ENCODE peak calls at places on chromosomes 3 and 15, in seven cellular contexts. B is A673, J is choroid plexus epithelial cell, S is mesothelial cell of epicardium, K is lower leg skin, L is cardiac fibroblast, T is B cell. Y is an unnamed sample.

GRCh38 chr15:74315626-74316025 is 51.8 kb downstream of the CYP11A1 start:
- DNase-seq in T (no peak), J (no peak), K (no peak), L (no peak), S (no peak), B (no peak), Y (no peak)

GRCh38 chr3:183213415-183213814 is 39.6 kb upstream of the B3GNT5 start:
- DNase-seq in T (no peak), S (no peak), J (no peak), L (no peak), B (no peak), K (no peak), Y (no peak)

GRCh38 chr3:123348-123747 is 73.2 kb upstream of the CHL1 start:
- DNase-seq in T (no peak), S (no peak), J (no peak), K (no peak), L (no peak), B (no peak), Y (no peak)

GRCh38 chr15:33242165-33242564 is 47.7 kb upstream of the FMN1 start:
- DNase-seq in J (peak), S (no peak), B (no peak), K (no peak), T (no peak), L (peak), Y (no peak)

GRCh38 chr15:87477759-87478687 is 778.5 kb downstream of the NTRK3 start:
- DNase-seq in B (peak), L (peak), S (peak), K (no peak), T (no peak), J (peak), Y (no peak)

GRCh38 chr15:99098991-99099390 is 5.9 kb upstream of the SYNM start:
- DNase-seq in B (no peak), K (peak), S (no peak), J (no peak), L (no peak), T (no peak), Y (no peak)

GRCh38 chr3:151925876-151926275 is 52.4 kb downstream of the SUCNR1 start:
- DNase-seq in S (no peak), T (no peak), L (peak), B (peak), K (no peak), J (peak), Y (no peak)

GRCh38 chr3:37996785-37997301 is 6.3 kb downstream of the VILL start:
- DNase-seq in B (peak), J (peak), L (peak), K (peak), S (peak), T (peak), Y (peak)

GRCh38 chr3:159764211-159765024 is 224.2 kb upstream of the IL12A start:
- DNase-seq in K (peak), L (peak), B (no peak), T (peak), S (no peak), J (peak), Y (no peak)

GRCh38 chr3:115806501-115806900 is 183.2 kb downstream of the GAP43 start:
- DNase-seq in T (no peak), J (peak), B (no peak), K (no peak), S (no peak), L (peak), Y (no peak)

GRCh38 chr15:71199384-71200351 is 84.4 kb downstream of the THSD4 start:
- DNase-seq in J (no peak), S (no peak), L (no peak), T (no peak), K (peak), B (no peak), Y (no peak)

GRCh38 chr3:55615039-55615693 is 128.1 kb upstream of the WNT5A start:
- DNase-seq in S (no peak), J (peak), B (no peak), T (no peak), L (no peak), K (no peak), Y (no peak)

GRCh38 chr3:53375019-53375418 is 27.7 kb upstream of the DCP1A start:
- DNase-seq in J (peak), B (peak), S (peak), K (peak), T (peak), L (peak), Y (peak)

GRCh38 chr15:64950888-64951287 is 38.8 kb downstream of the SPG21 start:
- DNase-seq in K (no peak), T (peak), B (no peak), J (no peak), L (no peak), S (peak), Y (no peak)

GRCh38 chr3:120437559-120437958 is 13.2 kb downstream of the FSTL1 start:
- DNase-seq in B (no peak), S (no peak), L (no peak), J (no peak), T (no peak), K (peak), Y (no peak)

GRCh38 chr3:186319988-186320387 is 42.0 kb downstream of the DGKG start:
- DNase-seq in L (no peak), S (no peak), J (no peak), T (no peak), B (no peak), K (no peak), Y (no peak)

GRCh38 chr3:63910873-63911272 is 1.3 kb downstream of the SCAANT1 start:
- DNase-seq in T (no peak), B (no peak), S (no peak), L (peak), K (no peak), J (no peak), Y (no peak)

GRCh38 chr3:30228302-30228631 is 378.1 kb upstream of the TGFBR2 start:
- DNase-seq in B (no peak), J (no peak), S (no peak), L (no peak), T (no peak), K (no peak), Y (no peak)

GRCh38 chr3:9026320-9027040 is 63.2 kb upstream of the RAD18 start:
- DNase-seq in S (no peak), T (no peak), K (no peak), J (no peak), B (no peak), L (no peak), Y (no peak)

GRCh38 chr3:125644036-125645025 is 49.0 kb upstream of the OSBPL11 start:
- DNase-seq in K (no peak), S (no peak), T (no peak), J (peak), B (no peak), L (peak), Y (no peak)
- TF ChIP-seq CTCF in K (no peak), S (no peak), T (no peak), J (no peak), B (no peak), L (no peak), Y (no peak)

DNA sequence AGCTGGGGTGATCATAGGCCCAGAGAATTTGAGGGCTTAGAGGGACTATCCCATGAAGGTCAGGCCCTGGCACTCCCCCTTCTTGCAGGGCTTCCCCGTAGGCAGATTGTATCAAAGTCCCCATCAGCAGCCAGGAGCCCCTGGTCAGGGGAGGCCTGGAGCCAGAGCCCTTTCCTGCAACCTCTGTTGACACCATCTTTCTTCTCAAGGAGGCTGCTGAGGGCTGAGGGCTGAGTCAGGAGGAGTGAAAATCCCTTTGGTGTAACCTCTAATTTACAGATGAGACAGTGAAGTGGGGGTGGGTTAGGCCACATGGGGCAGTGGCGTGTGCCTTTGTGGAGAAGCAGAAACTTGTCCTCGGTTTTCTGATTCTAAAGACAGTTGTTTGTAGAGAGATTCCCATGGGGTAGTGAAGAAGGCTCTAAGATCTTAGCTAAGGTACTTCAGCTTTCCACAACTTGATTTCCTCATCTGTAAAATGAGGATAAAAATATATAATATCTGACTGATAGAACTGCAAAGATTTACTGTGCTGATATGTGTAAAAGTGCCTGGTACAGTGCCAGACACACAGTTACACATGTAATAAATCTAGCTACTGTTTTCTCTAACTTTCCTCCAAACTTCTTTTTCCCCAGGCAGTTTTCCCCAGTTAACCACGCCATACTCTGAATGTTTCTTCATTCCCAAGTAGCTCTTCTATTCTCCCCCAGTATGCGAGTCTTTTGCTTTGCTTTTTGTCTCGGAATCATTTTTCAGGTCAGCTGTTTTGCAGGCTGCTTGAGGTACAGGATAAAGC is 249.4 kb upstream of the TPM1 start:
- DNase-seq in S (no peak), K (peak), T (no peak), L (no peak), B (no peak), J (no peak), Y (no peak)
- TF ChIP-seq CTCF in S (no peak), K (no peak), T (no peak), L (no peak), B (no peak), J (no peak), Y (no peak)

GRCh38 chr3:58217209-58217811 is 6.5 kb upstream of the DNASE1L3 start:
- DNase-seq in K (peak), B (peak), S (peak), L (peak), T (peak), J (peak), Y (peak)
- TF ChIP-seq CTCF in K (no peak), B (peak), S (peak), L (peak), T (peak), J (peak), Y (peak)

GRCh38 chr15:58440922-58441321 is 9.1 kb downstream of the LIPC start:
- DNase-seq in B (no peak), L (no peak), J (no peak), S (no peak), T (no peak), K (peak), Y (no peak)

GRCh38 chr15:58440181-58440910 is 8.6 kb downstream of the LIPC start:
- DNase-seq in T (no peak), J (no peak), K (peak), S (no peak), B (no peak), L (peak), Y (no peak)

GRCh38 chr15:58438111-58438510 is 6.3 kb downstream of the LIPC start:
- DNase-seq in S (peak), L (no peak), K (peak), J (no peak), T (no peak), B (no peak), Y (no peak)

GRCh38 chr15:58437531-58438105 is 5.8 kb downstream of the LIPC start:
- DNase-seq in S (no peak), J (no peak), K (peak), L (no peak), T (no peak), B (no peak), Y (no peak)

DNA sequence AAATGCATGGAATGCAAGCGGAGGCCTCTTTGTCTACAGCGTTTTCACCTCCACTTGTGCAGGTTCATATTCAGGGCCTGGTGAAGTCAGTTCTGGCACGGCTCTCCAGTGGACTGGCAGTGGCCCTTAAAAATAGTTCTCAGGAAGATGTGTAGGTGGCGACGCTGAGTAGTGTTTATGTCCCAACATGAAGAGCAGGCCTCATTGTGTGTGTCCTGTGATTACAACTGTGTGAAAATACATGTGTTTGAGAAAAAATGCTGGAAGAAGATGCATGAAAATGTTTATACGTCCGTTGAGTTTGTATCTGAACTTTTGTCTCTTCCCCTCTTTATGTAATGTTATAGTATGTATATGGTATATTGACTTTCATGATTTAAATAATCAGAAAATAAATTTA is 7.2 kb downstream of the LIPC start:
- DNase-seq in L (peak), K (peak), S (no peak), T (no peak), J (peak), B (peak), Y (no peak)
- TF ChIP-seq CTCF in L (peak), K (no peak), S (no peak), T (no peak), J (peak), B (peak), Y (peak)

DNA sequence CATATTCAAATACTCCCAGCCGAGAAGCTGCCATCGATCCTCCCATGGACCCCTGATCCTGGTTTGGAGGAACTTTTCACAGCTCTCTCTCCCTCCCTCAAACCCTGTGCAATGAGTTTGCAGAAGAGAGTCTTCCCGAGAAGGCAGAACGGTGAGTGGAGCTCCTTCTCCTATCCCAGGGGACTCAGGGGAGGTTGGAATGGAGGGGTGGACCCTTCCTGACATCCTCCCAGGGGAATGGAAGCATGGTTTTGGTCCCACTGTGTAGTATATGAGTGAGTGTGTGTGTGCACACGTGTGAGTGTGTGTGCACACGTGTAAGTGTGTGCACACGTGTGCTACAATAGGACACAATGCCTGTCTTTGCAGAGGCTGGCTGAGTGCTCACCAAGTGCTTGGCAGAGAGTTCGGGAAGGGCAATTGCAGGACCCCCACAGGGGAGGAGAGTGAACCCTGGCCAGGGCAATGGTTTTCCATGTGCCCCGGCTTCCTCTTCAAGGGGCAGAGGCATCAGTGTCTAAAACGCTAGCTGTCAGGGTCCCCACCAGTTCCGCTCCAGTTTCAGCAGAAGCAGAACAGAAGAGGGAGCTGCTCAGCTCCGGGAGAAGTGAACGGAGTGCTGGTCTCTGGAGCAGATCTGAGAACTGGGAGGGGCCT is 13.8 kb upstream of the IL16 start:
- DNase-seq in J (no peak), L (peak), T (no peak), B (no peak), S (no peak), K (no peak), Y (no peak)
- TF ChIP-seq CTCF in J (peak), L (no peak), T (no peak), B (no peak), S (no peak), K (no peak), Y (no peak)

DNA sequence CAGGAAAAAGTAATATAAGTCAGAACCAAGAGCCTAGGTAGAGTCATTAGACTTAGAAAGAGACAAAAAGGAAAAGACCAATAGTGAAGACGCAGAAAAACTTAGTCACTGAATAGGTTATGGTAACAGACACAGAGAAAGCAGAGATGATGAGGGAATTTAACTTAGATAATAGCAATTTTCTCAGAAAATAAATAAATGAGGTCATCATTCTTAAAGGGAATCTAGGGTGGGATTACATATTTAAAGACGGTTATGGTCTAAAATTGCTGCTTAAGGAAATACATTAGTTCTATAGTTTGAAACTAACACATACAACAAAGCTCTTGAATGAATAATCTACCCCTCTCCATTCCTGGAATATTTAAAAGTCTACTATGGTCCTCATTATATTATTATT is 59.4 kb downstream of the UBR1 start:
- DNase-seq in S (no peak), B (no peak), T (no peak), K (no peak), L (no peak), J (no peak), Y (no peak)
- TF ChIP-seq CTCF in S (no peak), B (no peak), T (no peak), K (no peak), L (no peak), J (no peak), Y (no peak)

GRCh38 chr3:27176256-27176655 is 192.9 kb downstream of the NEK10 start:
- DNase-seq in B (no peak), T (no peak), J (peak), S (no peak), K (no peak), L (no peak), Y (no peak)

GRCh38 chr3:27171113-27171512 is 198.1 kb downstream of the NEK10 start:
- DNase-seq in J (no peak), S (no peak), T (peak), B (no peak), K (no peak), L (no peak), Y (no peak)

DNA sequence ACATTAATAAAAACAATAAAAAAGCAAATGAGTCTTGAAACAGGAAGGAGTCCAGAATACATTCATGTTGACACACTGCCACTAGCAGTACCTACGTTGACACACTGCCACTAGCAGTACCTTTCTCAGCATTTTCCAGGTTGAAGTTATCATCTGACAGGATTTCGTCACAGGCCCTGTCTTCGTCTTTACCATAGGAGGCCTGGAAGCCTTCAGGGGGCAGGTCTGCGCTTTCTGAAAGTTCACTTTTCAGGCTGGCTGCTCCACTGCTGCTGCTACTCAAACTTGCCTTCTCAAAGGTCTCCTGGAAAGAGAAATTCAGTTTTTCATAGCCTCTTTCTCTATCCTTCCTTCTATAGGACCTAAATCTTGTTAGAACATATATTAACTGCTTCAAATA is 194.7 kb downstream of the NEK10 start:
- DNase-seq in L (no peak), J (no peak), K (no peak), S (no peak), T (no peak), B (no peak), Y (no peak)
- TF ChIP-seq CTCF in L (no peak), J (no peak), K (no peak), S (no peak), T (no peak), B (no peak), Y (no peak)

DNA sequence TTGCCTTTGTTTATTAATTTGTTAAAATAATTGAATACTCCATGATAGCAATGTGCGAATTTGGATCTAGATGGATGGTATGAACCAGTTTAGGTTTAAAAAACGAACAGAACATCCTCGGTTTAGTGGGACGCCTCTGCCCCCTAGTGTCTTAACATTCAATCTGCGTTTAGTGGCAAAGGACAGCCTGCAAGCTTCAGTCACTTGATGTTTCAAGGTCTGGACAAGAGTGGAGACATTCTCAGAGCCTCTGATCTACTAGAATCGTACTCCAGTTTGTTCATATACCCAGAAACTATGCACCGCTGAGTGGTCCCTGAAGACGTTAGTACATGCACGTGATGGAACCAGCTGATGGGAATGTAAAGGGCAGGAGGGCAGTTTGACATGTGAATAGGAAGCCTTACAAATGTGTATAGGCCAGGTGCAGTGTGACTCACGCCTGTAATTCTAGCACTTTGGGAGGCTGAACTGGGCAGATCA is 17.8 kb upstream of the ATP13A4 start:
- DNase-seq in S (peak), L (peak), K (no peak), T (peak), B (peak), J (peak), Y (no peak)
- TF ChIP-seq CTCF in S (peak), L (peak), K (no peak), T (peak), B (peak), J (peak), Y (peak)

GRCh38 chr3:127809211-127809610 is 13.1 kb downstream of the MGLL start:
- DNase-seq in T (no peak), J (no peak), L (no peak), K (peak), B (no peak), S (no peak), Y (no peak)
- TF ChIP-seq CTCF in T (no peak), J (no peak), L (no peak), K (no peak), B (no peak), S (no peak), Y (no peak)